ENCODE peak calls at places on chromosome 2, in six cellular contexts. C is head of caudate nucleus; P is GM23248; D is PC-9; M is activated naive CD4-positive, alpha-beta T cell treated with anti-CD3 and anti-CD28 coated beads for 36 hours; Z is hypothalamus. X is an unnamed sample.

GRCh38 chr2:30398488-30398887 is 48.6 kb upstream of the LCLAT1 start:
- DNase-seq in P (peak; percentile 82), M (no peak), Z (no peak), C (no peak), D (no peak), X (no peak)

GRCh38 chr2:158255257-158255656 is 153.6 kb downstream of the UPP2 start:
- DNase-seq in D (no peak), C (no peak), Z (no peak), M (no peak), P (no peak), X (no peak)

GRCh38 chr2:240426797-240427721 is 8.4 kb upstream of the GPC1 start:
- DNase-seq in C (no peak), Z (no peak), P (peak; percentile 55), M (peak; percentile 30), D (peak; percentile 91), X (no peak)

GRCh38 chr2:224520064-224520463 is 65.1 kb downstream of the CUL3 start:
- DNase-seq in D (no peak), C (no peak), Z (no peak), P (peak; percentile 76), M (peak; percentile 64), X (no peak)

GRCh38 chr2:143083636-143084035 is 45.6 kb upstream of the ARHGAP15 start:
- DNase-seq in D (no peak), P (peak; percentile 87), C (no peak), M (peak; percentile 15), Z (no peak), X (no peak)

GRCh38 chr2:233375490-233376314 is 21.4 kb downstream of the DGKD start:
- DNase-seq in D (no peak), Z (no peak), M (no peak), C (no peak), P (no peak), X (no peak)

GRCh38 chr2:222753251-222753824 is 81.9 kb downstream of the MOGAT1 start:
- DNase-seq in D (no peak), M (no peak), C (no peak), P (peak; percentile 59), Z (no peak), X (no peak)

GRCh38 chr2:43408784-43409160 is 182.4 kb upstream of the ZFP36L2 start:
- DNase-seq in Z (no peak), P (no peak), C (no peak), M (no peak), D (no peak), X (no peak)

GRCh38 chr2:60311524-60311923 is 241.9 kb downstream of the BCL11A start:
- DNase-seq in P (no peak), Z (no peak), C (no peak), M (no peak), D (no peak), X (no peak)

GRCh38 chr2:230864605-230865323 is at the start of gene ITM2C:
- DNase-seq in D (peak; percentile 78), C (peak; percentile 80), P (peak; percentile 70), M (peak; percentile 84), Z (no peak), X (peak; percentile 74)

GRCh38 chr2:121664713-121665112 is 15.5 kb upstream of the CLASP1 start:
- DNase-seq in D (no peak), C (no peak), Z (no peak), P (no peak), M (no peak), X (no peak)

GRCh38 chr2:65070172-65070830 is 14.1 kb downstream of the CEP68 start:
- DNase-seq in C (no peak), M (no peak), Z (no peak), P (peak; percentile 86), D (no peak), X (no peak)

GRCh38 chr2:189641565-189641964 is 19.7 kb upstream of the ASNSD1 start:
- DNase-seq in M (peak; percentile 71), D (no peak), C (no peak), Z (no peak), P (peak; percentile 56), X (no peak)

GRCh38 chr2:69244889-69245288 is 142.1 kb downstream of the GFPT1 start:
- DNase-seq in P (no peak), M (no peak), Z (no peak), D (no peak), C (no peak), X (no peak)

GRCh38 chr2:133553838-133554408 is 14.3 kb downstream of the NCKAP5 start:
- DNase-seq in D (no peak), P (no peak), Z (no peak), M (no peak), C (no peak), X (no peak)

GRCh38 chr2:226607379-226607778 is 192.2 kb downstream of the IRS1 start:
- DNase-seq in M (no peak), D (no peak), Z (no peak), P (peak; percentile 88), C (no peak), X (no peak)

GRCh38 chr2:157364257-157364974 is 38.8 kb upstream of the ERMN start:
- DNase-seq in C (no peak), M (no peak), P (peak; percentile 16), Z (no peak), D (no peak), X (no peak)

GRCh38 chr2:72024451-72025175 is 123.0 kb downstream of the CYP26B1 start:
- DNase-seq in Z (no peak), D (no peak), P (no peak), M (no peak), C (no peak), X (no peak)

GRCh38 chr2:15727396-15728246 is 136.0 kb downstream of the DDX1 start:
- DNase-seq in D (no peak), P (no peak), M (no peak), Z (no peak), C (no peak), X (no peak)

GRCh38 chr2:55616509-55617159 is 788 bp downstream of the PPP4R3B start:
- DNase-seq in P (peak; percentile 76), D (peak; percentile 45), Z (no peak), C (no peak), M (peak; percentile 67), X (peak; percentile 70)

GRCh38 chr2:70939001-70939846 is 3.5 kb downstream of the ATP6V1B1 start:
- DNase-seq in D (no peak), C (no peak), P (no peak), M (no peak), Z (no peak), X (no peak)

GRCh38 chr2:201754683-201755415 is 25.9 kb downstream of the ALS2 start:
- DNase-seq in Z (no peak), M (no peak), C (no peak), P (peak; percentile 31), D (no peak), X (no peak)

GRCh38 chr2:236641051-236641450 is 71.4 kb downstream of the ACKR3 start:
- DNase-seq in D (no peak), C (no peak), P (no peak), Z (no peak), M (no peak), X (no peak)

GRCh38 chr2:101518470-101519172 is 43.7 kb upstream of the RFX8 start:
- DNase-seq in Z (peak; percentile 5), M (peak; percentile 43), C (peak; percentile 78), D (peak; percentile 52), P (peak; percentile 78), X (no peak)

GRCh38 chr2:224650815-224651439 is 65.2 kb downstream of the CCDC195 start:
- DNase-seq in D (peak; percentile 43), C (peak; percentile 34), Z (no peak), M (no peak), P (peak; percentile 69), X (no peak)

GRCh38 chr2:67886423-67886822 is 176.4 kb downstream of the C1D start:
- DNase-seq in D (no peak), M (no peak), C (no peak), Z (no peak), P (no peak), X (no peak)

GRCh38 chr2:202327887-202328286 is 48.2 kb upstream of the BMPR2 start:
- DNase-seq in C (no peak), Z (no peak), D (no peak), P (no peak), M (no peak), X (no peak)

GRCh38 chr2:209977386-209978239 is 24.8 kb upstream of the RPE start:
- DNase-seq in M (no peak), P (peak; percentile 58), C (no peak), D (no peak), Z (no peak), X (peak; percentile 36)

GRCh38 chr2:54767921-54768320 is 44.5 kb downstream of the EML6 start:
- DNase-seq in C (no peak), Z (no peak), P (peak; percentile 68), M (no peak), D (no peak), X (no peak)

GRCh38 chr2:5409925-5410360 is 282.2 kb upstream of the SOX11 start:
- DNase-seq in M (no peak), D (no peak), C (no peak), P (no peak), Z (no peak), X (no peak)

GRCh38 chr2:34254272-34254882 is 655.3 kb upstream of the FAM98A start:
- DNase-seq in D (no peak), M (no peak), Z (no peak), P (no peak), C (no peak), X (no peak)

GRCh38 chr2:98086491-98087446 is at the start of gene VWA3B:
- DNase-seq in P (peak; percentile 73), D (peak; percentile 45), M (peak; percentile 46), C (peak; percentile 61), Z (no peak), X (peak; percentile 82)

GRCh38 chr2:74457549-74458131 is 598 bp upstream of the WBP1 start:
- DNase-seq in M (peak; percentile 79), Z (no peak), C (peak; percentile 67), D (no peak), P (peak; percentile 77), X (peak; percentile 85)

GRCh38 chr2:238596571-238597551 is 170.1 kb downstream of the ASB1 start:
- DNase-seq in Z (no peak), D (peak; percentile 74), P (peak; percentile 93), M (no peak), C (no peak), X (no peak)

GRCh38 chr2:70887550-70888229 is 48.0 kb upstream of the ATP6V1B1 start:
- DNase-seq in D (no peak), P (no peak), C (peak; percentile 27), Z (no peak), M (peak; percentile 61), X (no peak)

GRCh38 chr2:676647-677055 is 555 bp downstream of the TMEM18 start:
- DNase-seq in M (peak; percentile 95), C (peak; percentile 99), D (peak; percentile 98), Z (no peak), P (peak; percentile 99), X (peak; percentile 94)

GRCh38 chr2:26946841-26947784 is 23.3 kb upstream of the MAPRE3 start:
- DNase-seq in P (peak; percentile 35), Z (no peak), D (peak; percentile 56), C (peak; percentile 40), M (no peak), X (no peak)

X was measured in memory B cell.